ENCODE peak calls at places on chromosomes 16 and 17, in six cellular contexts. H is thyroid gland, U is ascending aorta, G is colonic mucosa, B is upper lobe of left lung, N is PC-3. R is an unnamed sample.

GRCh38 chr17:27446569-27447301 is 9.5 kb upstream of the KSR1 start:
- DNase-seq in U (no peak), H (no peak), N (peak; percentile 84), G (no peak), B (no peak), R (no peak)

GRCh38 chr17:63707151-63707550 is 7.2 kb upstream of the LIMD2 start:
- DNase-seq in H (no peak), B (no peak), U (peak; percentile 53), G (no peak), N (no peak), R (no peak)

GRCh38 chr17:43416998-43417891 is 18.5 kb downstream of the ARL4D start:
- DNase-seq in U (peak; percentile 73), G (peak; percentile 61), H (peak; percentile 88), B (no peak), N (peak; percentile 55), R (no peak)

GRCh38 chr17:49013311-49014205 is 16.4 kb downstream of the IGF2BP1 start:
- DNase-seq in B (peak; percentile 65), G (no peak), H (no peak), N (no peak), U (no peak), R (no peak)

GRCh38 chr17:40651939-40652338 is 4.3 kb upstream of the SMARCE1 start:
- DNase-seq in U (no peak), N (no peak), G (no peak), H (no peak), B (no peak), R (no peak)

GRCh38 chr17:5618511-5618910 is 34.2 kb upstream of the NLRP1 start:
- DNase-seq in B (no peak), G (no peak), H (no peak), N (peak; percentile 55), U (no peak), R (no peak)

GRCh38 chr17:1171953-1172352 is 7.8 kb downstream of the ABR start:
- DNase-seq in U (no peak), H (no peak), N (no peak), G (no peak), B (no peak), R (no peak)

GRCh38 chr17:79306688-79307323 is 232.2 kb downstream of the ENGASE start:
- DNase-seq in B (peak; percentile 73), H (peak; percentile 61), U (peak; percentile 83), N (peak; percentile 30), G (no peak), R (no peak)

GRCh38 chr16:79298476-79299153 is 301.9 kb downstream of the MAF start:
- DNase-seq in B (peak; percentile 35), G (no peak), U (no peak), H (no peak), N (no peak), R (no peak)

GRCh38 chr17:68239967-68240366 is 7.9 kb upstream of the AMZ2 start:
- DNase-seq in B (no peak), U (no peak), H (no peak), N (no peak), G (no peak), R (no peak)

GRCh38 chr17:50114849-50115357 is 15.1 kb downstream of the SAMD14 start:
- DNase-seq in B (no peak), U (no peak), N (peak; percentile 84), G (peak; percentile 70), H (no peak), R (peak; percentile 45)

GRCh38 chr17:62592305-62593099 is 35.0 kb upstream of the MRC2 start:
- DNase-seq in H (no peak), G (no peak), U (no peak), N (peak; percentile 83), B (no peak), R (no peak)

GRCh38 chr17:67365762-67366192 is 600 bp downstream of the PSMD12 start:
- DNase-seq in B (no peak), H (no peak), U (no peak), N (peak; percentile 58), G (no peak), R (no peak)

GRCh38 chr16:53911506-53911905 is 207.6 kb downstream of the FTO start:
- DNase-seq in H (no peak), B (no peak), G (no peak), N (no peak), U (no peak), R (no peak)

GRCh38 chr16:79598341-79599181 is 2.0 kb downstream of the MAF start:
- DNase-seq in U (peak; percentile 80), N (no peak), H (peak; percentile 83), G (peak; percentile 29), B (peak; percentile 86), R (no peak)

GRCh38 chr17:48462946-48463345 is 32.9 kb upstream of the SKAP1 start:
- DNase-seq in B (no peak), H (no peak), U (no peak), G (no peak), N (no peak), R (no peak)

GRCh38 chr16:89906141-89907025 is 12.3 kb upstream of the MC1R start:
- DNase-seq in N (no peak), G (no peak), U (no peak), H (no peak), B (no peak), R (no peak)

GRCh38 chr17:65027305-65027704 is 29.2 kb downstream of the GNA13 start:
- DNase-seq in G (no peak), H (no peak), N (peak; percentile 96), B (no peak), U (no peak), R (no peak)

GRCh38 chr17:17398188-17398927 is 78.4 kb upstream of the MED9 start:
- DNase-seq in H (peak; percentile 41), N (no peak), U (no peak), B (peak; percentile 70), G (no peak), R (no peak)

GRCh38 chr17:55496094-55496881 is 15.0 kb downstream of the SMIM36 start:
- DNase-seq in U (no peak), G (peak; percentile 65), H (no peak), B (no peak), N (no peak), R (peak; percentile 12)

GRCh38 chr17:39404542-39405378 is 3.3 kb upstream of the FBXL20 start:
- DNase-seq in H (no peak), B (no peak), G (no peak), N (peak; percentile 73), U (no peak), R (no peak)

DNA sequence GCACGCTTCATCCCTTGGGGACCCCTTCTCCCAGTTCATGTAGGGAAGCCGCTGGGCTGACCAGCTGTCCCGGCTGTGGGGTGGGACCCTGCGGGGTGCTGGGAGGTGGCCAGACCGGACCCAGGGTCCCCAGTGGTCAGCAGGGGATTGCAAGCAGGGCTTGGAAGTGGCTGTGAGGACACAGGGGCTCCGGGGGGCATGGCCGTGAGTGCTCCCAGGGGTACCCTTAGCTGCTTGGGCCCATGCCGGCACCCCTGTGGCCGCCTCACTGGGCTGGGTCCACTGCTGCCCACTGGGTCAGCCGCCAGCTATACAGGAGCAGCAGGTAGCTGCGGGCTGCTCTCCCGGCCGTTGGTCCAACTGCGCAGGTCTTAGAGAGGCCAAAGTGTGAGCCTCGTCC is 18.8 kb downstream of the PRSS27 start:
- DNase-seq in G (no peak), N (no peak), U (no peak), B (peak; percentile 66), H (no peak), R (no peak)
- H3K36me3 ChIP-seq in G (peaks cover 16% of the 10 kb centered on the region), N (no peaks in the 10 kb centered on the region), U (peaks cover 82% of the 10 kb centered on the region), B (peaks cover 26% of the 10 kb centered on the region), H (peaks cover 41% of the 10 kb centered on the region), R (no peaks in the 10 kb centered on the region)

DNA sequence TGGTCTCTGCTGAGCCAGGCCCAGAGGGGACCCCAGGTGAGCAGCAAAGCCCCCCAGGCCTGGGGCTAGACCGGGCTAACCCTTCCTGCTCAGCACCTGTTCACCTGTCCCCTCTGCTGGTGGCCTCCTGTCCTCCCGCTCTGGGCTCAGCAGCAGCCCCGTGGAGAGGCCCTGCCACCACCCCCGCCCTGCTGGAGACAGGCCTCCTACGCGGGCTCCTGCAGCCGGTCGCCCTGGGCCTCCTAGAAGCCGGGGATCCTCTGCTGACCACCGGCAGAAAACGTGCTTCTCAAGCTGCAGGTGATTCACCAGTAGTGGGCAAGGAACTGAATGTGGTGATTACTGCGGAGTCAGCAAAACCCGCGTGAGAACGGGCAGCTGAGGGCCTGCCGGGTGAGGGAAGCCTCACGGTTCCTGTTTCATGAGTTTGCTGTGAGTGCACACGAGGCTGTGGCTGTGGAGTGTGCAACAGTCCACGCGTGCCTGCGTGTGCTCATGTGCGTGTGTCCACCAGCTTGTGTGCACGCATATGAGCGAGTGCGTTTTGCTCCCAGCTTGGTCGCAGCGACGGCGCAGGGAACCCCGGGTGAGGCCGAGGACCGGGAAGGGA is 792 bp downstream of the SECTM1 start:
- DNase-seq in N (peak; percentile 66), U (no peak), H (peak; percentile 57), B (peak; percentile 83), G (no peak), R (no peak)
- H3K27ac ChIP-seq in N (peak overlapping the region; percentile 68), U (no peak overlapping the region), H (no peak overlapping the region), B (peak overlapping the region; percentile 83), G (peak overlapping the region; percentile 26), R (no peak overlapping the region)

GRCh38 chr17:80848449-80849102 is 143.1 kb upstream of the CHMP6 start:
- DNase-seq in N (no peak), H (no peak), U (peak; percentile 52), B (peak; percentile 44), G (no peak), R (no peak)
- H3K36me3 ChIP-seq in N (no peaks in the 10 kb centered on the region), H (peaks cover 7% of the 10 kb centered on the region), U (peaks cover 17% of the 10 kb centered on the region), B (no peaks in the 10 kb centered on the region), G (no peaks in the 10 kb centered on the region), R (no peaks in the 10 kb centered on the region)

DNA sequence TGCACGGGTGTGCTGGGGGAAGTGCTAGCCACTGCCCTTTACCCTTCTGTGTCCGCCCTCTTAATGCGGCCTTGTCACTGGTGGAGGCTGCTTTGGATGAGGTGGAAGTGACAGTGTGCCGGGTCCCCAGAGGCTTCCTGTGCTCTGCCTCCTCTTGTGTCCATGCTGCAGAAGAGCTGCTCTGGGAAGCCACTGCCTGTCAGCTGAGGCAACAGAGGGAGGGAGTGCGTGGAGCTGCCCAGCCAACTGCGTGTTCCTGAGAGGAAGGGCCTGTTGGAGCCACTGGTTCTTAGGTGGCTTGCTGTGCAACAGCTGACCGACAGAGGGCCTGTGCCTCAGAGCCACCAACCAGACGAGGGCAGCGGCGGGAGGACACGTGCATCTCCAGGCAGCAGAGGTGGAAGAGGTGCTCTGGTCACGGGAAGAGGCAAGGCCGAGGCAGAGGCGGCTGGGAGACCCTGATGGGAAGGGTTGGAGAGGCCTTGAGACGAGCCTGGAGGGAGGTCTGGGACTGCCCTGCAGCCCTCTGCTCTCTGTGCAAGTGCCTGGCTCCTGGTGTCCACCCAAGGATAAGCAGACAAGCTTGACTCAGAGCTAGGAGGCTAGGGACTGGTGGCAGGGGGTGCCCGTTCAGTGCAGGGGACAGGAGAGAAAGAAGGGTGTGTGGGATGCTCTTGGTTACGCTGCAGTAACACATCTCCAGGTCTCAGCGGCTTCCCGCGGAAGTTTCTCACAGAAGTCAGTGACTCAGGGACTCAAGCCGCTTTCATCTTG is 25.4 kb downstream of the B9D1 start:
- DNase-seq in H (no peak), B (no peak), G (no peak), N (no peak), U (no peak), R (no peak)
- H3K27ac ChIP-seq in H (no peak overlapping the region), B (no peak overlapping the region), G (no peak overlapping the region), N (no peak overlapping the region), U (no peak overlapping the region), R (no peak overlapping the region)